ENCODE peak calls at places on chromosomes 16 and 17, in ten cellular contexts. N, J, D, Q, X, U, B, G, L and A are unnamed samples.

GRCh38 chr16:10033561-10033960 is 148.7 kb downstream of the GRIN2A start:
- DNase-seq in N (no peak), J (no peak), D (no peak), Q (no peak), X (no peak), U (no peak), B (no peak), G (no peak), L (no peak), A (no peak)

GRCh38 chr17:58303981-58304734 is 23.4 kb upstream of the MPO start:
- DNase-seq in N (peak; percentile 24), J (no peak), D (peak; percentile 74), Q (peak; percentile 56), X (peak; percentile 63), U (no peak), B (peak; percentile 74), G (peak; percentile 22), L (no peak), A (peak; percentile 54)

GRCh38 chr16:50705436-50706110 is 12.2 kb downstream of the NOD2 start:
- DNase-seq in N (no peak), J (no peak), D (no peak), Q (no peak), X (no peak), U (no peak), B (no peak), G (no peak), L (no peak), A (no peak)

GRCh38 chr16:15509593-15510520 is 75.5 kb downstream of the BMERB1 start:
- DNase-seq in N (peak; percentile 82), J (no peak), D (no peak), Q (no peak), X (peak; percentile 33), U (no peak), B (no peak), G (peak; percentile 83), L (no peak), A (no peak)

GRCh38 chr16:77938913-77939312 is 83.4 kb upstream of the CLEC3A start:
- DNase-seq in N (no peak), J (no peak), D (no peak), Q (no peak), X (no peak), U (no peak), B (no peak), G (no peak), L (no peak), A (no peak)

GRCh38 chr17:51461578-51462004 is 201.2 kb downstream of the UTP18 start:
- DNase-seq in N (peak; percentile 32), J (no peak), D (peak; percentile 52), Q (no peak), X (peak; percentile 80), U (peak; percentile 44), B (peak; percentile 71), G (peak; percentile 8), L (no peak), A (no peak)

GRCh38 chr16:2081685-2082084 is 33.9 kb downstream of the TSC2 start:
- DNase-seq in N (no peak), J (no peak), D (no peak), Q (no peak), X (no peak), U (no peak), B (no peak), G (no peak), L (no peak), A (no peak)

GRCh38 chr17:64020068-64020766 is at the start of gene ICAM2:
- DNase-seq in N (no peak), J (no peak), D (peak; percentile 81), Q (peak; percentile 77), X (no peak), U (peak; percentile 54), B (peak; percentile 96), G (no peak), L (peak; percentile 90), A (peak; percentile 85)

GRCh38 chr16:29736112-29736511 is 9.7 kb downstream of the C16orf54 start:
- DNase-seq in N (no peak), J (no peak), D (no peak), Q (no peak), X (peak; percentile 3), U (no peak), B (no peak), G (no peak), L (no peak), A (no peak)
- TF ChIP-seq CTCF in N (peak; percentile 45), J (no peak), D (no peak), Q (no peak), X (peak; percentile 16), U (no peak), B (no peak), G (peak; percentile 9), L (no peak), A (no peak)

GRCh38 chr17:78727057-78727456 is 55.0 kb downstream of the CYTH1 start:
- DNase-seq in N (no peak), J (no peak), D (no peak), Q (no peak), X (no peak), U (no peak), B (no peak), G (no peak), L (no peak), A (no peak)

GRCh38 chr17:78729636-78730035 is 52.4 kb downstream of the CYTH1 start:
- DNase-seq in N (no peak), J (no peak), D (no peak), Q (no peak), X (no peak), U (no peak), B (peak; percentile 59), G (no peak), L (no peak), A (no peak)

GRCh38 chr17:78726471-78727010 is 55.5 kb downstream of the CYTH1 start:
- DNase-seq in N (no peak), J (no peak), D (no peak), Q (no peak), X (no peak), U (no peak), B (no peak), G (no peak), L (no peak), A (no peak)

GRCh38 chr17:78728495-78728894 is 53.6 kb downstream of the CYTH1 start:
- DNase-seq in N (no peak), J (no peak), D (no peak), Q (no peak), X (no peak), U (no peak), B (no peak), G (no peak), L (no peak), A (no peak)

GRCh38 chr17:78727476-78728229 is 54.4 kb downstream of the CYTH1 start:
- DNase-seq in N (no peak), J (no peak), D (no peak), Q (no peak), X (no peak), U (no peak), B (no peak), G (no peak), L (no peak), A (no peak)
- H3K4me3 ChIP-seq in N (no peak overlapping the region), J (no peak overlapping the region), D (no peak overlapping the region), Q (no peak overlapping the region), X (no peak overlapping the region), U (no peak overlapping the region), B (peak overlapping the region; percentile 35), G (no peak overlapping the region), L (peak overlapping the region; percentile 33), A (peak overlapping the region; percentile 18)

DNA sequence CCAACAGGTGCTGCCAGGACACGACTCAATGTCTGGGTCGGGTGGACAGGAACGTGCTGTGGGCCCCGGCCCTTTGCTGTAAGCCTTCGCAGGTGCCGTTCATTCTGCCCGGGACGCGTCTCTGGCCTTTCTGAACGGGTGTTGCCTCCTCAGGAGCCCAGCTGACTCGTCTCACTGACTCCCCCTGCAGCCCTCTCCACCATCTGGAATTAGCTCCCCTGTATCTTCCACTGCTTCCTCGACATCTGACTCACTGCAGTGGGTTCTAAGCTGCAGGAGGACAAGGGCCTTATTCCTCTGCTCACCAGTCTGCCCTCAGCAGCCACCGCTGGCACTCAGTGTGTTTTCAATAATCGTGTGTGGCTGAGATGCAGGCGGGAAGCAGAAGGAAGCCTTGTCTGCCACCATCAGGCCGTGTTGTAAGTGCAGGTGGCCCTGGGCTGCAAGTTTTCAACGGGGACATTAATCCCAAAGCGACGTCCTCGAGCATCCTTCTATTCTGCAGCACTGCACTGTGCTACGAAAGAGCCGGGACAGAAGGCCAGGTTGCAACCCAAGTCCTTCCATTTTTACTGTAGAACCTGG is 256.2 kb downstream of the FOXL1 start:
- DNase-seq in N (peak; percentile 58), J (peak; percentile 71), D (no peak), Q (no peak), X (peak; percentile 26), U (no peak), B (no peak), G (peak; percentile 81), L (no peak), A (no peak)
- TF ChIP-seq CTCF in N (peak; percentile 62), J (peak; percentile 54), D (no peak), Q (peak; percentile 33), X (no peak), U (no peak), B (no peak), G (peak; percentile 41), L (no peak), A (no peak)

GRCh38 chr17:8224891-8225812 is 14.8 kb upstream of the AURKB start:
- DNase-seq in N (no peak), J (no peak), D (no peak), Q (no peak), X (no peak), U (no peak), B (peak; percentile 16), G (no peak), L (no peak), A (no peak)

GRCh38 chr17:8223356-8224063 is 13.1 kb upstream of the AURKB start:
- DNase-seq in N (peak; percentile 38), J (no peak), D (peak; percentile 82), Q (peak; percentile 84), X (peak; percentile 53), U (peak; percentile 59), B (peak; percentile 90), G (peak; percentile 41), L (no peak), A (peak; percentile 80)

GRCh38 chr17:8226536-8227237 is 16.3 kb upstream of the AURKB start:
- DNase-seq in N (peak; percentile 91), J (no peak), D (peak; percentile 60), Q (peak; percentile 87), X (peak; percentile 93), U (peak; percentile 87), B (peak; percentile 90), G (peak; percentile 94), L (peak; percentile 78), A (peak; percentile 81)

GRCh38 chr17:8227238-8227581 is 16.8 kb upstream of the AURKB start:
- DNase-seq in N (no peak), J (no peak), D (no peak), Q (no peak), X (no peak), U (no peak), B (no peak), G (no peak), L (no peak), A (no peak)

DNA sequence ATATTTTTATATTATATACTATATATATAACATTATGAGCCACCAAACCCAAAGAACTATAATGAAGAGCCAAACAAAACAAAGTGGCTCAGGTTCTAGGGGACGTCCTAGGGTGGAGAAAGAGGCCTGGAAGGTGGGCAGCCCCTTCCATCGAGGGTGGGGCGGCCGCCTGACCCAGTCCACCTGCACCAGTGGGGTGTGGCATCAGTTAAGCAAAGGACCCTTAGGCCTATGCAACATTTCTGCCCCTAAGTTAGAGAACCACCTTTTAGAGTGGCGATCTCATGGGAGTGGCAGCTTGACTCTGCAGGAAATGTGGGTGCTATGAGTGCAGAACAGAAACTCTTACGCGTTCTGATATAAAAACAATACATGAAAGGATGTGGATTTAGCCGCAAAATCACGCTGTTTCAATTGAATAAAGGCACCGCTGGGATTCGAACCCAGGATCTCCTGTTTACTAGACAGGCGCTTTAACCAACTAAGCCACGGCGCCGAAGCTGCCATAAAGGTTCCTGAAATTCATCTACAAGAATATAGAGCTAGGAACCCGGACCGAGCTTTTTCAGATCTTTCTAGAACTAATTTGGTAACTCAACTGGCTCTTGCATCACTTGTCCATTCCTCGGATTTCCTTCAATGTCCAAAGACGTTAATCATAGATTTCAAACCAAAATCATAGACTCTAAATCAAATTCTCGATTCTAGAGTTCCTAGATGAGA is 15.6 kb upstream of the AURKB start:
- DNase-seq in N (peak; percentile 92), J (no peak), D (peak; percentile 50), Q (no peak), X (peak; percentile 81), U (peak; percentile 69), B (peak; percentile 89), G (peak; percentile 85), L (peak; percentile 68), A (peak; percentile 57)
- H3K4me3 ChIP-seq in N (peak overlapping the region; percentile 51), J (peak overlapping the region; percentile 53), D (peak overlapping the region; percentile 39), Q (peak overlapping the region; percentile 4), X (peak overlapping the region; percentile 21), U (peak overlapping the region; percentile 48), B (peak overlapping the region; percentile 40), G (peak overlapping the region; percentile 42), L (peak overlapping the region; percentile 44), A (no peak overlapping the region)